ENCODE peak calls at places on chromosome 5, in seven cellular contexts. Z, A, H, O, B, T and X are unnamed samples.
A peak's percentile ranks its signal among the peaks of the same experiment; 100 is the strongest.

GRCh38 chr5:129768715-129769114 is 20.8 kb downstream of the MINAR2 start:
- DNase-seq in Z (no peak), A (no peak), H (no peak), O (no peak), B (no peak), T (no peak), X (no peak)

GRCh38 chr5:15105799-15106393 is 234.3 kb upstream of the ANKH start:
- DNase-seq in Z (peak; percentile 25), A (peak; percentile 47), H (peak; percentile 63), O (peak; percentile 76), B (peak; percentile 69), T (peak; percentile 37), X (no peak)

GRCh38 chr5:66477591-66477990 is 118.6 kb upstream of the MAST4 start:
- DNase-seq in Z (no peak), A (no peak), H (no peak), O (peak; percentile 52), B (no peak), T (no peak), X (no peak)

GRCh38 chr5:11918463-11919045 is 14.3 kb upstream of the CTNND2 start:
- DNase-seq in Z (no peak), A (no peak), H (no peak), O (no peak), B (no peak), T (no peak), X (no peak)

GRCh38 chr5:137737349-137738256 is 1.7 kb upstream of the KLHL3 start:
- DNase-seq in Z (no peak), A (peak; percentile 52), H (no peak), O (peak; percentile 94), B (peak; percentile 85), T (peak; percentile 47), X (peak; percentile 52)

GRCh38 chr5:169548315-169548714 is 35.3 kb upstream of the SPDL1 start:
- DNase-seq in Z (peak; percentile 37), A (peak; percentile 27), H (no peak), O (peak; percentile 71), B (peak; percentile 73), T (no peak), X (no peak)

GRCh38 chr5:90645024-90645610 is 86.5 kb downstream of the ADGRV1 start:
- DNase-seq in Z (no peak), A (peak; percentile 18), H (no peak), O (no peak), B (no peak), T (no peak), X (no peak)

GRCh38 chr5:172417983-172418630 is 36.2 kb downstream of the SH3PXD2B start:
- DNase-seq in Z (no peak), A (peak; percentile 85), H (peak; percentile 61), O (peak; percentile 100), B (peak; percentile 99), T (peak; percentile 82), X (peak; percentile 72)

GRCh38 chr5:142740474-142740873 is 29.7 kb upstream of the ARHGAP26 start:
- DNase-seq in Z (peak; percentile 79), A (no peak), H (no peak), O (no peak), B (no peak), T (no peak), X (no peak)

GRCh38 chr5:43294226-43294625 is 19.0 kb downstream of the HMGCS1 start:
- DNase-seq in Z (no peak), A (peak; percentile 36), H (no peak), O (peak; percentile 61), B (peak; percentile 51), T (no peak), X (no peak)

GRCh38 chr5:45774528-45774927 is 78.3 kb upstream of the HCN1 start:
- DNase-seq in Z (no peak), A (no peak), H (no peak), O (no peak), B (peak; percentile 1), T (no peak), X (no peak)

GRCh38 chr5:121199238-121199999 is 652.3 kb upstream of the FTMT start:
- DNase-seq in Z (no peak), A (peak; percentile 76), H (no peak), O (peak; percentile 89), B (peak; percentile 76), T (no peak), X (no peak)

GRCh38 chr5:10858307-10858706 is 97.3 kb upstream of the DAP start:
- DNase-seq in Z (no peak), A (no peak), H (no peak), O (no peak), B (no peak), T (no peak), X (no peak)

GRCh38 chr5:170885779-170886178 is 24.0 kb downstream of the RANBP17 start:
- DNase-seq in Z (no peak), A (no peak), H (no peak), O (peak; percentile 22), B (peak; percentile 26), T (no peak), X (no peak)

GRCh38 chr5:9604416-9604815 is 25.7 kb downstream of the TAS2R1 start:
- DNase-seq in Z (no peak), A (no peak), H (no peak), O (no peak), B (no peak), T (no peak), X (no peak)

GRCh38 chr5:107388111-107388861 is 282.5 kb downstream of the EFNA5 start:
- DNase-seq in Z (no peak), A (peak; percentile 85), H (no peak), O (peak; percentile 85), B (peak; percentile 91), T (no peak), X (no peak)

GRCh38 chr5:118430076-118430475 is 558.3 kb downstream of the DTWD2 start:
- DNase-seq in Z (no peak), A (no peak), H (no peak), O (no peak), B (no peak), T (no peak), X (no peak)

GRCh38 chr5:143922718-143923117 is 110.8 kb downstream of the HMHB1 start:
- DNase-seq in Z (no peak), A (peak; percentile 53), H (no peak), O (peak; percentile 51), B (peak; percentile 80), T (no peak), X (no peak)

GRCh38 chr5:132012385-132013005 is 1.0 kb upstream of the ACSL6 start:
- DNase-seq in Z (no peak), A (peak; percentile 72), H (peak; percentile 73), O (peak; percentile 82), B (peak; percentile 66), T (peak; percentile 7), X (peak; percentile 22)

GRCh38 chr5:17257705-17258273 is 40.4 kb downstream of the BASP1 start:
- DNase-seq in Z (no peak), A (no peak), H (no peak), O (peak; percentile 61), B (peak; percentile 56), T (no peak), X (no peak)

GRCh38 chr5:175718401-175719108 is 60.7 kb downstream of the HRH2 start:
- DNase-seq in Z (peak; percentile 8), A (peak; percentile 65), H (peak; percentile 36), O (peak; percentile 20), B (peak; percentile 27), T (peak; percentile 59), X (peak; percentile 53)

GRCh38 chr5:74107899-74108298 is 481.9 kb downstream of the ARHGEF28 start:
- DNase-seq in Z (no peak), A (no peak), H (no peak), O (no peak), B (no peak), T (no peak), X (no peak)
- H3K4me3 ChIP-seq in Z (no peak overlapping the region), A (no peak overlapping the region), H (no peak overlapping the region), O (no peak overlapping the region), B (no peak overlapping the region), T (no peak overlapping the region), X (no peak overlapping the region)

GRCh38 chr5:54525692-54526091 is 8.1 kb downstream of the SNX18 start:
- DNase-seq in Z (no peak), A (no peak), H (no peak), O (no peak), B (no peak), T (no peak), X (no peak)

GRCh38 chr5:54523534-54523933 is 6.0 kb downstream of the SNX18 start:
- DNase-seq in Z (no peak), A (no peak), H (no peak), O (no peak), B (no peak), T (no peak), X (no peak)

GRCh38 chr5:54525226-54525625 is 7.7 kb downstream of the SNX18 start:
- DNase-seq in Z (no peak), A (no peak), H (no peak), O (no peak), B (no peak), T (no peak), X (no peak)

GRCh38 chr5:54524704-54525103 is 7.1 kb downstream of the SNX18 start:
- DNase-seq in Z (no peak), A (peak; percentile 60), H (no peak), O (no peak), B (no peak), T (peak; percentile 16), X (no peak)

DNA sequence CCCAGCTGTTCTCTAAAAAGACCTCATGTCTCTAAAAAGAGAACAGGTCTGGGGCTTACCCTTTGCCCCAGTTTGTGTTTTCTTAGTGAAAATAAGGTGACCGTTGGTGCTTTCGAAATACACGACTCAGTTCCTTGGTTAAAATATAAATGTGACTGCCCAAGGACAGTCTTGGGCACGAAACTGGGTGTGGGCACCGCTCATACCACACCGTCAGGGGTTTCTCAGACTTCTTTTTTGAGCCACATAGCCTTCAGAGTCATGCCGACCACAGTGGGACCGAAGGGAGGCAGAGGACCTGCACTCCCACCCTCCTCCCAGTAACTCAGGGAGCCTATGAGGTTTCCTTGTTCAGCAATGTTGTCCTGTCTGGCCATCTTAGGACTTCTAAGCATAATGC is 6.5 kb downstream of the SNX18 start:
- DNase-seq in Z (no peak), A (no peak), H (no peak), O (no peak), B (no peak), T (no peak), X (no peak)
- H3K4me3 ChIP-seq in Z (no peak overlapping the region), A (no peak overlapping the region), H (no peak overlapping the region), O (no peak overlapping the region), B (no peak overlapping the region), T (no peak overlapping the region), X (no peak overlapping the region)

GRCh38 chr5:159273923-159274322 is 10.8 kb downstream of the UBLCP1 start:
- DNase-seq in Z (peak; percentile 54), A (no peak), H (no peak), O (no peak), B (no peak), T (no peak), X (no peak)
- H3K4me3 ChIP-seq in Z (no peak overlapping the region), A (no peak overlapping the region), H (no peak overlapping the region), O (no peak overlapping the region), B (no peak overlapping the region), T (no peak overlapping the region), X (no peak overlapping the region)

DNA sequence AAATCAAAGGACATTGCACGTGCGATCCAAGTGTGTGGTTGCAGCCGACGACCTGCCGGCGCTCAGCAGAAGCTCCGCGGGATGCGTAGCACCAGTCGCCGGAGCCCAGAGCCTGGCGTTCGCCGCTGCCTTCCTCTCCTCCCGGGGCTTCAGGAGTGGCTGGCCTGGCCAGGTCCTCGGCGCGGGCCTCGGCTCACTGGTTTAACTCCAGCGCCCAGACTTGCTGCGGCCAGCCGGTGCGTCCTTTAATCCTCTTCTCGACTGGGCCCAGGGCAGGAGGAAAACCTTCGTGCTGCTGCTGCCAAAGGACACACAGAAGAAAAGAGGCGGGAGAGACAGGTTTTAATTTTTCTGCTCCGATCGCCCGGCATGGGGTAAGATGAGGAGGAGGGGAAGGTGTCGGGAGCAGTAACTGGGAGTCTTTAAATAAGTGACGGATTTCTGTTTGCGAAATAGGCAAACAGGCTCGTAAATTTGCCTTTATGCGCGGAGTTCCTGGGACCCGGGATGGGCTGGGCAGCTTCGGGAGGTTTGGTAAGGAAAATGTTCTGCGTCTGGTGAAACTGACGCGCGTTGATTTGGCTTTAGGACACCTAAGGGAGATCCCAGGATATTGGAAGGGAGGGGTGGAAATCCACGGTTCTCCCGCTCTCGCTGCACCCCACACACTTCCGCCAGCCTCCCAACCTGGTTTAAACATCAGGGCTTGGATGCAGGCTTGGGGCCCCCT is 2.2 kb downstream of the HAND1 start:
- DNase-seq in Z (no peak), A (no peak), H (no peak), O (no peak), B (no peak), T (no peak), X (no peak)
- H3K4me3 ChIP-seq in Z (no peak overlapping the region), A (no peak overlapping the region), H (no peak overlapping the region), O (no peak overlapping the region), B (peak overlapping the region; percentile 1), T (peak overlapping the region; percentile 32), X (no peak overlapping the region)